ENCODE peak calls at places on chromosomes 3 and 15, in seven cellular contexts. V is HCT116, Y is sigmoid colon, C is HepG2, R is right lobe of liver, K is IMR-90, O is body of pancreas. F is an unnamed sample.
A peak's percentile ranks its signal among the peaks of the same experiment; 100 is the strongest.

GRCh38 chr3:120850326-120851295 is 57.4 kb upstream of the STXBP5L start:
- DNase-seq in V (no peak), Y (no peak), C (no peak), R (no peak), K (no peak), O (no peak), F (no peak)

GRCh38 chr15:48553559-48553958 is 92.0 kb downstream of the FBN1 start:
- DNase-seq in V (no peak), Y (no peak), C (no peak), R (no peak), K (peak; percentile 62), O (no peak), F (no peak)

GRCh38 chr3:66671348-66671747 is 170.5 kb upstream of the LRIG1 start:
- DNase-seq in V (no peak), Y (no peak), C (no peak), R (no peak), K (no peak), O (no peak), F (no peak)

GRCh38 chr15:42591238-42591936 is 16.0 kb downstream of the STARD9 start:
- DNase-seq in V (no peak), Y (no peak), C (peak; percentile 84), R (no peak), K (peak; percentile 54), O (no peak), F (no peak)

GRCh38 chr3:139617656-139618268 is 60.0 kb downstream of the NMNAT3 start:
- DNase-seq in V (no peak), Y (no peak), C (no peak), R (no peak), K (no peak), O (no peak), F (no peak)

GRCh38 chr15:96553006-96553405 is 222.5 kb downstream of the NR2F2 start:
- DNase-seq in V (no peak), Y (no peak), C (no peak), R (no peak), K (no peak), O (no peak), F (no peak)

GRCh38 chr3:198071602-198072285 is 111.7 kb downstream of the LMLN start:
- DNase-seq in V (peak; percentile 99), Y (no peak), C (peak; percentile 59), R (no peak), K (peak; percentile 97), O (no peak), F (no peak)

GRCh38 chr15:59830873-59831272 is 141.8 kb upstream of the BNIP2 start:
- DNase-seq in V (no peak), Y (no peak), C (no peak), R (no peak), K (no peak), O (no peak), F (no peak)

GRCh38 chr15:28994142-28994829 is 108.5 kb downstream of the APBA2 start:
- DNase-seq in V (no peak), Y (no peak), C (no peak), R (no peak), K (no peak), O (no peak), F (no peak)

GRCh38 chr3:53712817-53713388 is 133.3 kb downstream of the CHDH start:
- DNase-seq in V (no peak), Y (peak; percentile 24), C (no peak), R (no peak), K (no peak), O (no peak), F (no peak)

GRCh38 chr3:134030382-134030753 is 643 bp upstream of the SLCO2A1 start:
- DNase-seq in V (no peak), Y (peak; percentile 56), C (peak; percentile 63), R (no peak), K (no peak), O (no peak), F (no peak)

GRCh38 chr3:135014575-135014974 is 219.5 kb downstream of the EPHB1 start:
- DNase-seq in V (no peak), Y (no peak), C (no peak), R (no peak), K (no peak), O (no peak), F (no peak)

GRCh38 chr3:49841126-49841525 is 15.2 kb downstream of the TRAIP start:
- DNase-seq in V (peak; percentile 33), Y (no peak), C (no peak), R (no peak), K (no peak), O (no peak), F (no peak)

GRCh38 chr3:156509209-156510174 is 45.4 kb downstream of the SSR3 start:
- DNase-seq in V (peak; percentile 37), Y (no peak), C (peak; percentile 18), R (no peak), K (peak; percentile 66), O (no peak), F (no peak)

GRCh38 chr3:133258358-133258757 is 141.5 kb upstream of the BFSP2 start:
- DNase-seq in V (no peak), Y (no peak), C (no peak), R (no peak), K (peak; percentile 42), O (no peak), F (no peak)

DNA sequence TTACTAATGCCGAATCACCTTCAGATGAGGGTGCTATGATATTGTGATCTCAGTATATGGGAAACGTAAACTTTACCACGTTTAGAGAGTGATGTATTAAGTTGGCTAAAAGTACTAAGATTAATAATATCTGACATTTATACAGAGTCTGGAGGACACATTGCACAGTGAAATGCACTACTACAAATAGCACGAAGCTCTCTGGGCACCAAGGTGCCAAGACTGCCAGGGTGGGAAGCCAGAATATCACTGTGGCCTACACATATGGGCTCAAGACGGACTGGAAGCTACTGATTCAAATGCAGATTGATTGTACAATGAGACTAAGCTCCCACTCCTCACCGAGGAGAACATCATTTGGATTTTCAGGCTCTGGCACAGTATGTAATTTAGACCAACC is 113.3 kb upstream of the LIPC start:
- DNase-seq in V (no peak), Y (no peak), C (no peak), R (no peak), K (no peak), O (no peak), F (no peak)
- TF ChIP-seq CTCF in V (no peak), Y (no peak), C (no peak), R (no peak), K (no peak), O (no peak), F (no peak)

GRCh38 chr3:110741891-110742290 is 329.7 kb upstream of the NECTIN3 start:
- DNase-seq in V (no peak), Y (no peak), C (no peak), R (no peak), K (no peak), O (no peak), F (no peak)
- TF ChIP-seq POLR2A in V (no peak), Y (no peak), C (no peak), R (no peak), K (no peak), O (no peak), F (no peak)

DNA sequence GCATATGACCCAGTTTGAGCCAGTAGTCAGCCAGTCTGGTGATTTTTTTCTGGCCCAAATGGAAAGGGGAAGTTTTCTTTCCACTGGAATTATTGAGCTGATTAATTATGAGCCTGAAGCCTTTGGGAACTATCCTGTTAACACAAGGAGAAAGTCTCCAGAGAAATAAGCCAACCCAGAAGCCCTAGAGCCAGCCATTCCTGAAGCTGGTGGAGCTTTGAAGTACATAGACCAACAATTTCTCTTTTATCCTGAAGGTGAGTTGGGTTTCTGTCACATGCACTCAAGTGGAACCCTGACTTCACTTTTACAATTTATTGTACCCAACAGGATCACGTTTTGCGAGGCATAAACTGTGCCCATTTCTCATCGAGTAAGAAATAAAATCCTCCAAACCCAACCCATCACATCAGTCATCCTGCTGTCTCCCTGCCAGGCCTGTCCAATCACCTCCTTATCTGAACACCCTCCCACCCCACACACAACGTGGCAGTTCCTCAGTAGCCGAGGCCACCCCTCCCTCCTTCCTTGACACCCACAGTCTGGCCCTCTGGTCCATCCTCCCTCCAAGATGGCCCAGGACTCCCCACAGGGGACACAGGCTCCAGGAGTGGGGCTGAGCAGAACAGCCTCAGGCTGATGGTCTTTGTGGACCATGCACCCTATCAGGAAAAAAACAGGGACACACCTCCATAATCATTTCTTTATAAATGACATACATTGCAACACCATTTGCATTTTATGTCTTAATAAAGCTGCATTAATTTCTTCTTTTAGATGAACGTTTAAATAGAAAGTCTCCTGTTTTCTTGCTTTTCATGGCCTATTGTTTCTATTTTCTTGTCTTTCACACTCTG is 55.7 kb upstream of the GATA2 start:
- DNase-seq in V (no peak), Y (no peak), C (no peak), R (no peak), K (peak; percentile 45), O (no peak), F (no peak)
- H3K27ac ChIP-seq in V (no peak overlapping the region), Y (peak overlapping the region; percentile 46), C (no peak overlapping the region), R (no peak overlapping the region), K (peak overlapping the region; percentile 26), O (no peak overlapping the region), F (peak overlapping the region; percentile 54)

DNA sequence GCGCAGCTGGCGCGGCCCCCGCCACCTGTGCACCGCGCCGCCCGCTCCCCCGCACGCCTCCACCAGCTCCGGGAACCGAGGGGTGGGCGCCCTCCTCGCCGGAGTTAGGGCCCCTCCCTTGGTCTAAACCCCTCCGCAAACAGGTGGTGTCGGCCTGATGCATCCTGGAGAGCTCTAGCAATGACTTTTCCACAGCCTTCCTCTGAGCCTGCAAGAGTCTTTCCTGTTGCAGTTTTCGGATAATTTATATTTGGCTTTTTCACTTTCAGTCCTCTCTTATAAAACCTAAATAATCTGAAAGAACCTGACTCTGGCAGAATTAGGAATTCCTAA is 334 bp upstream of the IGSF11 start:
- DNase-seq in V (no peak), Y (no peak), C (no peak), R (no peak), K (no peak), O (no peak), F (no peak)
- TF ChIP-seq CTCF in V (no peak), Y (no peak), C (no peak), R (no peak), K (no peak), O (no peak), F (no peak)

GRCh38 chr15:90004671-90005070 is 3.5 kb downstream of the ZNF710 start:
- DNase-seq in V (no peak), Y (peak; percentile 78), C (peak; percentile 71), R (peak; percentile 58), K (peak; percentile 99), O (no peak), F (no peak)
- TF ChIP-seq POLR2A in V (no peak), Y (no peak), C (no peak), R (peak; percentile 32), K (peak; percentile 76), O (peak; percentile 50), F (peak; percentile 7)

DNA sequence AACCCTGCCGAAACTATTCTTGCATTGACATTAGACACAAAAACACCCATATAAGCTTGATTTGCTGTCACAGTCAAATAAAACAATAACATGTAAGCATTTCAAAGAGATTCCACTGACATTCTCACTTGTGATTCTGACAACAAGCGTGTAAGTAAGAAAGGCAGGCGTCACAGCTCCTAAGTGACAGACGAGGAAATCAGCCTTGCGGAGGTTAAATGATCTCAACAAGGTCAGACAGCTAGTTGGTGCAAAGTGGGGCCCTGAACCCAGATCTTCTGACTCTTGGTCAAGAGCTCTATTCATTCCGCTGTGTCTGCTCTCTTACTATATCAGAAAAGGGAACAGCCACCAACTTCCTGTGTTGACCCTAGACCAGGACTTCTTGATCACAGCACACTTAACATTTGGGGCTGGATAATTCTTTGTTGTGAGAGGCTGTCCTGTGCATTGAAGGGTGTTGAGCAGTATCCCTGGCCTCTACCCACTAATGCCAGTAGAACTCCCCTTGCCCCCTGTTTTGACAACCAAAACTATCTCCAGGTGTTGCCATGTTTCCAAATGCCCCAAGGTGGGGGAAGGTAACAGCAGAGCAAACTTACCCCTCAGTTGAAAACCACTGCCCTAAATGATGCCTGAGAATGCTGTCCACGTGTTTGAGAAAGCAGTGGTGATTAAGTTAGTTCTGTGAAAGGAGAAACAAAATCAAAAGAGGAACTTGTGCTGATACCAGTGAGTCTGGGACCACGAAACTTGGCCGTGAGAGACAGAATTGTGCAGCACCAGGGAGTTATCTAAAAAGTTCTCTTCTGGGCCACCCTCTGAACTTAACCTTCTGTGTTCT is 86.1 kb downstream of the LIPC start:
- DNase-seq in V (no peak), Y (no peak), C (no peak), R (no peak), K (no peak), O (no peak), F (no peak)
- H3K27ac ChIP-seq in V (no peak overlapping the region), Y (no peak overlapping the region), C (no peak overlapping the region), R (peak overlapping the region; percentile 55), K (no peak overlapping the region), O (no peak overlapping the region), F (no peak overlapping the region)

F was measured in gastrocnemius medialis.